ENCODE peak calls at places on chromosomes 2 and 18, in eight cellular contexts. R is memory B cell; O is NCI-H2171 treated with DMSO at 0.1 percent for 48 hours; Y is CD8-positive, alpha-beta memory T cell; M is ELF-1; G is EL; L is M059J; J is stimulated activated CD8-positive, alpha-beta memory T cell treated with anti-CD3 and anti-CD28 coated beads, Interleukin-4, amount 100 ng/mL, for 24 hours. T is an unnamed sample.

GRCh38 chr18:55478301-55478660 is 109.7 kb downstream of the TCF4 start:
- DNase-seq in Y (no peak), L (peak; percentile 58), O (no peak), R (no peak), J (no peak), M (no peak), G (no peak), T (no peak)

GRCh38 chr2:54457326-54458023 is 1.3 kb downstream of the SPTBN1 start:
- DNase-seq in R (peak; percentile 27), O (peak; percentile 76), J (no peak), Y (peak; percentile 12), M (peak; percentile 45), L (peak; percentile 42), G (peak; percentile 50), T (no peak)

GRCh38 chr2:11862049-11862448 is 115.6 kb downstream of the LPIN1 start:
- DNase-seq in R (no peak), Y (no peak), O (no peak), G (no peak), J (no peak), L (no peak), M (no peak), T (no peak)

GRCh38 chr2:139684286-139684860 is 904.2 kb upstream of the NXPH2 start:
- DNase-seq in J (no peak), R (no peak), M (peak; percentile 8), L (no peak), G (no peak), O (no peak), Y (no peak), T (no peak)

GRCh38 chr2:17482651-17483050 is 35.6 kb downstream of the RAD51AP2 start:
- DNase-seq in J (no peak), R (no peak), G (peak; percentile 1), L (peak; percentile 44), O (no peak), Y (no peak), M (no peak), T (no peak)

GRCh38 chr2:233940376-233941276 is 23.5 kb downstream of the TRPM8 start:
- DNase-seq in G (no peak), Y (no peak), J (no peak), O (no peak), R (no peak), L (no peak), M (no peak), T (no peak)

GRCh38 chr2:101696272-101697123 is 1.0 kb upstream of the MAP4K4 start:
- DNase-seq in R (no peak), J (no peak), O (peak; percentile 67), Y (peak; percentile 35), L (no peak), M (peak; percentile 67), G (no peak), T (no peak)

GRCh38 chr2:141455211-141455826 is 675.5 kb downstream of the LRP1B start:
- DNase-seq in J (no peak), O (no peak), M (peak; percentile 33), L (no peak), R (no peak), Y (no peak), G (no peak), T (no peak)

GRCh38 chr18:5582849-5583667 is 39.3 kb upstream of the EPB41L3 start:
- DNase-seq in J (no peak), M (no peak), O (no peak), G (no peak), Y (no peak), L (peak; percentile 26), R (no peak), T (no peak)

GRCh38 chr2:110662560-110662959 is 15.3 kb downstream of the BUB1 start:
- DNase-seq in G (peak; percentile 47), J (no peak), Y (no peak), R (no peak), M (no peak), O (no peak), L (no peak), T (no peak)

GRCh38 chr2:83602753-83603152 is 856.3 kb downstream of the SUCLG1 start:
- DNase-seq in J (no peak), L (no peak), Y (no peak), G (no peak), R (no peak), M (peak; percentile 4), O (peak; percentile 13), T (no peak)

GRCh38 chr2:209560911-209561310 is 137.1 kb downstream of the MAP2 start:
- DNase-seq in L (no peak), M (no peak), R (no peak), J (no peak), O (no peak), G (no peak), Y (no peak), T (no peak)

GRCh38 chr2:38377501-38378258 is 607 bp upstream of the ATL2 start:
- DNase-seq in J (no peak), G (peak; percentile 58), R (no peak), O (peak; percentile 96), L (peak; percentile 66), M (no peak), Y (no peak), T (no peak)

GRCh38 chr18:50044402-50044801 is 150.5 kb downstream of the MYO5B start:
- DNase-seq in Y (no peak), O (peak; percentile 40), J (no peak), L (no peak), G (no peak), M (peak; percentile 12), R (no peak), T (no peak)

GRCh38 chr2:30164131-30164925 is 17.5 kb downstream of the YPEL5 start:
- DNase-seq in R (no peak), L (peak; percentile 33), J (no peak), M (no peak), G (no peak), Y (no peak), O (no peak), T (no peak)

GRCh38 chr2:8438996-8439395 is 242.9 kb upstream of the ID2 start:
- DNase-seq in O (peak; percentile 16), R (no peak), L (no peak), M (no peak), G (no peak), J (no peak), Y (no peak), T (no peak)

GRCh38 chr2:96762529-96763253 is 2.0 kb downstream of the CNNM4 start:
- DNase-seq in Y (no peak), J (no peak), R (no peak), O (peak; percentile 80), G (peak; percentile 16), L (peak; percentile 13), M (peak; percentile 66), T (no peak)

GRCh38 chr2:128746356-128746755 is 427.7 kb upstream of the HS6ST1 start:
- DNase-seq in G (peak; percentile 15), R (no peak), J (no peak), O (no peak), M (no peak), L (no peak), Y (no peak), T (no peak)

GRCh38 chr18:31677592-31677991 is 6.8 kb downstream of the B4GALT6 start:
- DNase-seq in Y (no peak), M (no peak), L (no peak), O (no peak), J (no peak), G (no peak), R (no peak), T (no peak)

GRCh38 chr2:71223767-71224333 is 3.1 kb downstream of the PAIP2B start:
- DNase-seq in L (peak; percentile 50), O (peak; percentile 52), J (no peak), M (peak; percentile 69), R (no peak), Y (no peak), G (peak; percentile 23), T (no peak)

GRCh38 chr2:4381049-4381448 is 677.7 kb downstream of the DCDC2C start:
- DNase-seq in R (no peak), J (no peak), Y (no peak), G (no peak), L (no peak), M (peak; percentile 64), O (no peak), T (no peak)

GRCh38 chr2:182186132-182186735 is 200.6 kb downstream of the PPP1R1C start:
- DNase-seq in L (peak; percentile 47), M (no peak), G (peak; percentile 45), R (no peak), O (peak; percentile 45), J (no peak), Y (peak; percentile 11), T (no peak)

GRCh38 chr2:18137096-18137495 is 258.6 kb downstream of the KCNS3 start:
- DNase-seq in L (no peak), O (no peak), M (no peak), Y (no peak), R (no peak), G (no peak), J (no peak), T (no peak)

GRCh38 chr18:10851824-10852225 is 297.5 kb downstream of the PIEZO2 start:
- DNase-seq in R (no peak), M (no peak), J (no peak), G (peak; percentile 61), Y (no peak), O (peak; percentile 65), L (peak; percentile 71), T (peak; percentile 60)

GRCh38 chr18:68764016-68764415 is 33.9 kb upstream of the CCDC102B start:
- DNase-seq in O (no peak), R (no peak), J (no peak), L (no peak), Y (no peak), G (peak; percentile 2), M (no peak), T (no peak)

GRCh38 chr2:169727065-169727464 is 6.6 kb upstream of the KLHL23 start:
- DNase-seq in R (no peak), L (no peak), Y (no peak), G (no peak), O (no peak), M (peak; percentile 73), J (no peak), T (no peak)

GRCh38 chr2:217856159-217856558 is 146.6 kb downstream of the TNS1 start:
- DNase-seq in L (no peak), R (no peak), Y (no peak), G (no peak), O (no peak), M (no peak), J (no peak), T (no peak)

GRCh38 chr2:11058129-11058528 is 97.1 kb upstream of the SLC66A3 start:
- DNase-seq in G (no peak), Y (no peak), L (no peak), M (no peak), J (no peak), O (no peak), R (no peak), T (no peak)

GRCh38 chr2:138267161-138267901 is 234.2 kb upstream of the SPOPL start:
- DNase-seq in R (no peak), G (peak; percentile 82), L (peak; percentile 85), O (no peak), M (no peak), J (no peak), Y (no peak), T (no peak)

GRCh38 chr2:215432759-215433594 is 2.9 kb downstream of the FN1 start:
- DNase-seq in Y (no peak), J (no peak), O (no peak), R (no peak), L (no peak), G (no peak), M (no peak), T (no peak)

GRCh38 chr2:10369269-10370255 is 66.9 kb downstream of the HPCAL1 start:
- DNase-seq in M (no peak), J (no peak), R (no peak), Y (no peak), L (no peak), O (peak; percentile 66), G (no peak), T (no peak)

GRCh38 chr2:224517963-224518362 is 67.2 kb downstream of the CUL3 start:
- DNase-seq in G (no peak), L (no peak), O (no peak), Y (no peak), J (no peak), R (no peak), M (no peak), T (no peak)

GRCh38 chr2:231323316-231323715 is 72.2 kb upstream of the B3GNT7 start:
- DNase-seq in J (no peak), Y (no peak), G (no peak), R (no peak), O (no peak), L (no peak), M (peak; percentile 40), T (no peak)

GRCh38 chr2:81087646-81088045 is 783.1 kb upstream of the LRRTM1 start:
- DNase-seq in O (no peak), G (no peak), L (no peak), M (no peak), J (no peak), Y (no peak), R (no peak), T (no peak)